ENCODE peak calls at places on chromosomes 2 and 18, in seven cellular contexts. J is CD4-positive, alpha-beta T cell; A is PC-9; X is psoas muscle; W is brain microvascular endothelial cell; N is upper lobe of right lung; B is testis. E is an unnamed sample.

GRCh38 chr2:28691774-28692281 is 59.8 kb upstream of the PPP1CB start:
- DNase-seq in X (peak), A (peak), J (no peak), W (peak), N (no peak), B (no peak), E (peak)

GRCh38 chr2:48310581-48310980 is 219.4 kb upstream of the STON1 start:
- DNase-seq in B (no peak), X (no peak), A (no peak), N (no peak), W (no peak), J (no peak), E (no peak)

GRCh38 chr2:241235859-241236593 is 47.5 kb downstream of the ANO7 start:
- DNase-seq in B (no peak), W (no peak), A (no peak), X (peak), N (peak), J (no peak), E (no peak)

GRCh38 chr2:142868281-142868762 is 9.1 kb upstream of the KYNU start:
- DNase-seq in B (peak), J (no peak), N (peak), A (no peak), W (no peak), X (peak), E (peak)

GRCh38 chr2:165846056-165846455 is 52.0 kb upstream of the GALNT3 start:
- DNase-seq in B (no peak), J (no peak), X (no peak), A (no peak), N (no peak), W (no peak), E (no peak)

GRCh38 chr2:224650815-224651439 is 65.2 kb downstream of the CCDC195 start:
- DNase-seq in A (peak), X (no peak), J (no peak), N (no peak), B (no peak), W (peak), E (no peak)

GRCh38 chr2:215619022-215619958 is 183.4 kb upstream of the FN1 start:
- DNase-seq in B (no peak), W (peak), N (no peak), A (peak), J (no peak), X (no peak), E (no peak)

GRCh38 chr2:187549951-187550555 is 4.2 kb downstream of the TFPI start:
- DNase-seq in J (no peak), W (no peak), X (no peak), A (no peak), B (no peak), N (no peak), E (no peak)

GRCh38 chr18:12782521-12782920 is 79.7 kb downstream of the PSMG2 start:
- DNase-seq in N (no peak), W (no peak), X (no peak), B (no peak), A (no peak), J (no peak), E (no peak)

GRCh38 chr2:241852981-241853631 is 5.6 kb downstream of the PDCD1 start:
- DNase-seq in X (no peak), W (no peak), A (no peak), J (no peak), B (no peak), N (no peak), E (no peak)

GRCh38 chr18:56511996-56512395 is 126.4 kb downstream of the TXNL1 start:
- DNase-seq in N (no peak), X (no peak), J (no peak), B (no peak), A (no peak), W (no peak), E (no peak)

GRCh38 chr18:58954986-58955385 is 90.3 kb downstream of the ZNF532 start:
- DNase-seq in A (no peak), W (no peak), N (no peak), X (no peak), J (no peak), B (no peak), E (no peak)

GRCh38 chr2:80288576-80288975 is 16.0 kb downstream of the LRRTM1 start:
- DNase-seq in J (no peak), W (no peak), B (peak), N (no peak), A (no peak), X (no peak), E (no peak)

GRCh38 chr2:1989216-1989615 is 244.9 kb upstream of the PXDN start:
- DNase-seq in X (no peak), B (no peak), J (no peak), A (no peak), N (no peak), W (no peak), E (no peak)

GRCh38 chr18:36321636-36322407 is 24.3 kb downstream of the FHOD3 start:
- DNase-seq in A (peak), W (peak), J (no peak), X (no peak), B (no peak), N (no peak), E (no peak)

GRCh38 chr18:76405761-76406356 is 89.2 kb downstream of the ZNF516 start:
- DNase-seq in J (peak), A (no peak), N (no peak), W (peak), X (peak), B (peak), E (peak)

GRCh38 chr18:64415218-64415617 is 266.3 kb upstream of the LINC00305 start:
- DNase-seq in N (no peak), X (no peak), A (no peak), J (no peak), B (no peak), W (no peak), E (no peak)

GRCh38 chr2:172957734-172958133 is 117.9 kb upstream of the MAP3K20 start:
- DNase-seq in B (no peak), A (no peak), J (no peak), N (no peak), X (no peak), W (no peak), E (no peak)

GRCh38 chr2:55106148-55106547 is 55.9 kb upstream of the RTN4 start:
- DNase-seq in W (no peak), B (no peak), A (no peak), J (no peak), X (no peak), N (no peak), E (no peak)

GRCh38 chr2:55105456-55105855 is 55.2 kb upstream of the RTN4 start:
- DNase-seq in N (no peak), B (no peak), J (no peak), A (no peak), X (no peak), W (no peak), E (no peak)

GRCh38 chr2:55108456-55108855 is 58.2 kb upstream of the RTN4 start:
- DNase-seq in X (no peak), N (no peak), W (no peak), J (no peak), B (no peak), A (no peak), E (no peak)

GRCh38 chr2:55109219-55109891 is 59.1 kb upstream of the RTN4 start:
- DNase-seq in X (no peak), W (peak), A (peak), N (no peak), J (no peak), B (no peak), E (peak)

GRCh38 chr2:55107428-55107827 is 57.2 kb upstream of the RTN4 start:
- DNase-seq in J (no peak), B (no peak), X (no peak), N (no peak), W (no peak), A (peak), E (no peak)
- H3K27ac ChIP-seq in J (no peak), B (no peak), X (no peak), N (no peak), W (peak), A (peak), E (peak)

GRCh38 chr2:128036748-128037607 is 9.1 kb upstream of the SAP130 start:
- DNase-seq in J (no peak), W (no peak), B (no peak), X (no peak), A (peak), N (no peak), E (no peak)

GRCh38 chr2:128040166-128040771 is 12.4 kb upstream of the SAP130 start:
- DNase-seq in J (no peak), N (no peak), W (no peak), X (no peak), A (peak), B (no peak), E (no peak)

GRCh38 chr2:128041561-128041960 is 13.7 kb upstream of the SAP130 start:
- DNase-seq in W (no peak), A (no peak), X (no peak), B (no peak), J (no peak), N (no peak), E (no peak)

GRCh38 chr2:128039535-128039934 is 11.7 kb upstream of the SAP130 start:
- DNase-seq in B (no peak), W (no peak), X (no peak), N (no peak), J (no peak), A (no peak), E (no peak)

GRCh38 chr2:128037624-128038023 is 9.8 kb upstream of the SAP130 start:
- DNase-seq in N (no peak), W (no peak), X (no peak), A (no peak), B (no peak), J (no peak), E (no peak)
- TF ChIP-seq CTCF in N (no peak), W (no peak), X (no peak), A (no peak), B (no peak), J (no peak), E (no peak)

DNA sequence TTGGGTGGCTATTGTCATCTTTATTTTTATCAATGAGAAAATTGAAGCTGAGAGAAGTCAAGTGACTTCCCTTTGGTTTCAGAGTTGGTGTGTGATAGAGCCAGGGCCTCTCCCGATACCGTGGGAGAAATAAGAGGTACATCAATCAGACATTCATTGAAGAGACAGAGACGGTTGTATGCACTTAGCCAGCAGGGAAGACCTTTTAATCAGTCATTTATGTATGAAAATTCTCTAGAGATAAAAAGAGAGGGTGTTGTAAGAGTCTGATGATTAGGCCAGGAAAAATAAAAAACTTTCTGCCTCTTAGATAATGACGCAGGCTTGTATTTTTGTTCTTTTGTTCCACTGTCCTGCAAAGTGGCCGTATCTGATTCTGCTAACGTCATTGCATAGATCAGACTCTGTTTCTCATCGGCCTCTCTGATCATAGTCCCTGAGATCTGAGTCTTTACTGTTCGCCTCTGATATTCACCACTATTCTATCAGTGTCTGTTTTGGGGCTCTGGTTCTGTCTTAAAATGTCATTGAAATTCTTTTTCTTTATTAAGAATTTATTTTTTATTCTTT is 50.6 kb downstream of the QPCT start:
- DNase-seq in A (no peak), J (no peak), W (no peak), X (no peak), N (no peak), B (no peak), E (no peak)
- H3K27ac ChIP-seq in A (no peak), J (no peak), W (no peak), X (no peak), N (no peak), B (no peak), E (no peak)

GRCh38 chr2:81395746-81396145 is 1091.2 kb upstream of the LRRTM1 start:
- DNase-seq in J (no peak), W (no peak), A (no peak), B (no peak), N (no peak), X (no peak), E (no peak)

DNA sequence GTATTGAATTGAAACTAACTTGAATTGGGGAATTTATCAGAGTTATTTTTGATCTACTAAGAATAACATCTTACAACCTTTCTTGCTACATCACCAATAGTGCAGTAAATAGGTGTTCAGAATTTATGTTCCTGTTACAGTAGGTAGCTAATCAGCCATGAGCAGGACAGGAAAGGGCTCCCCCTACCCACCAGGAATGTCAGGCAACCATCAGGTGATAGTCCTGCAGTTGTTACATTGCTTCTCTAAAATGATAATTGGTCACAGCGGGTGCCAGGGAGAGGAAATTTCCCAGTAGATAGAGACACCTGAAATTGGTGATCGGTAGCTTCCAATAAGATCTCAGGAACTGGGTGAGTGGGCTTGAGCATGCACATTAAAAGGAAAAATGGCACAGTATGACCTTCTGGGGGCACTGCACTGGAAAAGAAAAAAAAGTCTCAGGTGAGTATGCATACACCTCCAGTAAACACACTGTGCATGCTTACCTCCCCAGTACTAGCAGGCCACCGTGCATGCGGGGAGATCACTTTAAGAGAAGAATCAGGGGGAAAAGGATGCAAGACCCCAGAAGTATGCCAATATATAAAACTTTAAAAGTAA is 1092.0 kb upstream of the LRRTM1 start:
- DNase-seq in B (no peak), J (no peak), W (no peak), X (no peak), A (no peak), N (no peak), E (no peak)
- TF ChIP-seq CTCF in B (no peak), J (no peak), W (no peak), X (no peak), A (no peak), N (no peak), E (no peak)

GRCh38 chr2:36395866-36396265 is 40.3 kb downstream of the CRIM1 start:
- DNase-seq in B (no peak), J (no peak), N (no peak), X (no peak), A (no peak), W (no peak), E (no peak)

GRCh38 chr2:36394804-36395203 is 39.2 kb downstream of the CRIM1 start:
- DNase-seq in W (no peak), J (no peak), A (no peak), X (no peak), N (no peak), B (no peak), E (no peak)

GRCh38 chr2:36392854-36393253 is 37.3 kb downstream of the CRIM1 start:
- DNase-seq in W (no peak), J (no peak), B (no peak), N (no peak), X (no peak), A (no peak), E (no peak)

GRCh38 chr2:36397040-36397616 is 41.5 kb downstream of the CRIM1 start:
- DNase-seq in J (no peak), A (no peak), B (no peak), X (no peak), N (no peak), W (no peak), E (no peak)

GRCh38 chr2:36393738-36394256 is 38.2 kb downstream of the CRIM1 start:
- DNase-seq in J (no peak), B (no peak), N (no peak), X (no peak), A (no peak), W (no peak), E (no peak)
- H3K27ac ChIP-seq in J (no peak), B (no peak), N (no peak), X (no peak), A (no peak), W (no peak), E (peak)

GRCh38 chr2:228689049-228689448 is 507.6 kb upstream of the SPHKAP start:
- DNase-seq in B (peak), J (no peak), N (no peak), W (no peak), A (no peak), X (no peak), E (no peak)
- TF ChIP-seq CTCF in B (no peak), J (no peak), N (peak), W (peak), A (no peak), X (no peak), E (no peak)

GRCh38 chr2:170190172-170190571 is 12.2 kb downstream of the MYO3B start:
- DNase-seq in X (no peak), A (no peak), N (no peak), J (no peak), W (no peak), B (no peak), E (no peak)

GRCh38 chr2:170191166-170191872 is 13.4 kb downstream of the MYO3B start:
- DNase-seq in J (no peak), A (no peak), B (no peak), N (no peak), X (no peak), W (no peak), E (no peak)

GRCh38 chr2:170185319-170185718 is 7.4 kb downstream of the MYO3B start:
- DNase-seq in A (no peak), J (no peak), B (no peak), W (no peak), N (no peak), X (no peak), E (no peak)

DNA sequence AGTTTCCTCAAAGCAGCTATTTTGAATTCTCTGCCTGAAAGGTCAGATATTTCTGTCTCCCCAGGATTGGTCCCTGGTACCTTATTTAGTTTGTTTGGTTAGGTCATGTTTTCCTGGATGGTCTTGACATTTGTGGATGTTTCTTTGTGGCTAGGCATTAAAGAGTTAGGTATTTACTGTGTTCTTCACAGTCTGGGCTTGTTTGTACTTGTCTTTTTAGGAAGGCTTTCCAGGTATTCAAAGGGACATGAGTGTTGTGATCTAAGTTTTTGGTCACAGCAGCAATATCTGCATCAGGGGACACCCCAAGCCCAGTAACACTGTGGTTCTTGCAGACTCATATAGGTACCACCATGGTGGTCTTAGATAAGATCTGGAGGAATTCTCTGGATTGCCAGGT is 11.8 kb downstream of the MYO3B start:
- DNase-seq in W (no peak), A (no peak), X (no peak), J (no peak), B (no peak), N (no peak), E (no peak)
- H3K27ac ChIP-seq in W (no peak), A (no peak), X (no peak), J (no peak), B (no peak), N (no peak), E (no peak)

GRCh38 chr18:49725809-49726514 is 87.4 kb downstream of the ACAA2 start:
- DNase-seq in N (no peak), J (no peak), X (peak), B (peak), A (peak), W (peak), E (peak)
- TF ChIP-seq CTCF in N (no peak), J (no peak), X (no peak), B (no peak), A (no peak), W (peak), E (no peak)

E was measured in transverse colon.